ENCODE peak calls at places on chromosome 19, in eight cellular contexts. Q is CD8-positive, alpha-beta T cell; P is AG20443; H is fibroblast of the aortic adventitia; G is hepatic stellate cell; Y is NAMALWA; B is NCI-H187 treated with DMSO at 0.1 percent for 48 hours; Z is T-helper 9 cell. D is an unnamed sample.

GRCh38 chr19:53521373-53522202 is 16.4 kb upstream of the ZNF331 start:
- DNase-seq in Q (no peak), Z (no peak), G (no peak), Y (no peak), P (no peak), H (no peak), B (no peak), D (no peak)

GRCh38 chr19:32599736-32600157 is 18.8 kb downstream of the PDCD5 start:
- DNase-seq in G (peak; percentile 50), B (no peak), Q (peak; percentile 37), P (peak; percentile 73), Y (peak; percentile 73), H (peak; percentile 76), Z (peak; percentile 26), D (no peak)

GRCh38 chr19:42335374-42335936 is 10.0 kb downstream of the MEGF8 start:
- DNase-seq in Z (no peak), B (no peak), H (no peak), Y (no peak), G (no peak), P (no peak), Q (no peak), D (no peak)

GRCh38 chr19:36973844-36974195 is 57.7 kb downstream of the ZNF568 start:
- DNase-seq in Z (no peak), G (peak; percentile 18), Q (no peak), H (no peak), Y (no peak), P (no peak), B (no peak), D (no peak)

GRCh38 chr19:19444694-19445155 is 39.2 kb downstream of the GATAD2A start:
- DNase-seq in P (peak; percentile 66), Y (peak; percentile 63), Z (no peak), G (peak; percentile 69), B (no peak), Q (no peak), H (peak; percentile 57), D (no peak)

GRCh38 chr19:16261584-16262370 is 62.8 kb upstream of the KLF2 start:
- DNase-seq in Q (no peak), G (no peak), P (no peak), Z (no peak), H (no peak), B (no peak), Y (no peak), D (no peak)

GRCh38 chr19:44603201-44603945 is 10.0 kb upstream of the IGSF23 start:
- DNase-seq in B (no peak), H (peak; percentile 93), Q (no peak), Y (no peak), G (peak; percentile 81), Z (no peak), P (peak; percentile 87), D (no peak)

GRCh38 chr19:14425696-14426138 is 6.6 kb upstream of the DDX39A start:
- DNase-seq in B (no peak), Z (no peak), Q (no peak), G (no peak), Y (no peak), H (peak; percentile 65), P (peak; percentile 49), D (no peak)

GRCh38 chr19:9052894-9053293 is 34.0 kb upstream of the OR1M1 start:
- DNase-seq in Q (no peak), Z (no peak), B (no peak), P (no peak), Y (no peak), G (no peak), H (no peak), D (no peak)

GRCh38 chr19:36577271-36577996 is 4.3 kb upstream of the ZNF529 start:
- DNase-seq in Z (no peak), Y (no peak), B (no peak), P (no peak), G (no peak), H (no peak), Q (no peak), D (no peak)

GRCh38 chr19:30662211-30662861 is 290.2 kb downstream of the ZNF536 start:
- DNase-seq in Y (no peak), P (peak; percentile 61), H (no peak), Z (no peak), G (no peak), Q (no peak), B (no peak), D (no peak)

GRCh38 chr19:38892841-38893240 is 6.6 kb downstream of the SIRT2 start:
- DNase-seq in G (no peak), B (no peak), Y (no peak), P (no peak), Z (no peak), Q (no peak), H (no peak), D (no peak)

GRCh38 chr19:4976412-4977298 is 7.7 kb downstream of the KDM4B start:
- DNase-seq in Y (peak; percentile 65), P (peak; percentile 90), Q (no peak), G (no peak), Z (no peak), H (peak; percentile 98), B (no peak), D (peak; percentile 87)

GRCh38 chr19:17777840-17778620 is 16.9 kb upstream of the B3GNT3 start:
- DNase-seq in Z (no peak), P (peak; percentile 70), G (peak; percentile 56), Q (no peak), B (no peak), H (no peak), Y (peak; percentile 78), D (peak; percentile 90)

GRCh38 chr19:47786566-47786965 is 8.1 kb downstream of the SELENOW start:
- DNase-seq in Z (no peak), B (no peak), Q (no peak), G (no peak), Y (no peak), H (no peak), P (no peak), D (no peak)

GRCh38 chr19:50718255-50719118 is 1.1 kb downstream of the SHANK1 start:
- DNase-seq in P (peak; percentile 59), B (no peak), G (peak; percentile 70), Y (peak; percentile 51), H (no peak), Z (no peak), Q (no peak), D (no peak)

GRCh38 chr19:51002542-51003311 is 1.3 kb upstream of the KLK8 start:
- DNase-seq in G (no peak), H (no peak), B (no peak), P (no peak), Z (no peak), Q (no peak), Y (peak; percentile 70), D (no peak)

GRCh38 chr19:482186-483041 is 13.9 kb upstream of the MADCAM1 start:
- DNase-seq in B (no peak), Q (no peak), H (no peak), Y (no peak), Z (no peak), G (no peak), P (no peak), D (no peak)